ENCODE peak calls at places on chromosomes 16 and 17, in ten cellular contexts. U is AG10803, R is esophagus squamous epithelium, S is fibroblast of lung, G is tibial artery, Z is fibroblast of villous mesenchyme, Q is fibroblast of mammary gland, M is cardiac muscle cell, P is fibroblast of the aortic adventitia, I is heart right ventricle. W is an unnamed sample.

GRCh38 chr17:3972281-3972731 is 8.1 kb upstream of the ATP2A3 start:
- DNase-seq in Q (no peak), R (no peak), M (no peak), P (no peak), I (no peak), S (no peak), G (no peak), Z (no peak), U (no peak), W (no peak)

GRCh38 chr17:55307879-55308278 is 43.1 kb downstream of the HLF start:
- DNase-seq in Z (no peak), I (no peak), Q (no peak), R (no peak), S (no peak), U (no peak), M (no peak), G (no peak), P (no peak), W (no peak)

GRCh38 chr17:75827291-75828050 is 16.7 kb downstream of the UNC13D start:
- DNase-seq in P (peak), Q (peak), Z (peak), R (no peak), I (peak), M (peak), G (peak), U (peak), S (peak), W (peak)

GRCh38 chr16:27430923-27431484 is 29.0 kb downstream of the IL21R start:
- DNase-seq in U (peak), R (no peak), M (peak), G (no peak), I (no peak), P (no peak), Z (no peak), Q (peak), S (peak), W (peak)

GRCh38 chr17:43782903-43783462 is 2.7 kb downstream of the CFAP97D1 start:
- DNase-seq in Z (no peak), Q (no peak), S (no peak), M (no peak), U (no peak), G (no peak), P (no peak), R (no peak), I (no peak), W (no peak)

GRCh38 chr16:50310308-50311133 is 44.2 kb downstream of the ADCY7 start:
- DNase-seq in G (peak), M (no peak), Q (no peak), P (no peak), S (no peak), U (no peak), Z (no peak), R (no peak), I (no peak), W (no peak)

GRCh38 chr17:71171270-71171669 is 949.5 kb upstream of the SOX9 start:
- DNase-seq in G (no peak), Z (no peak), U (no peak), R (no peak), I (no peak), P (no peak), S (no peak), M (no peak), Q (no peak), W (no peak)

GRCh38 chr16:86864586-86864985 is 286.2 kb downstream of the FOXL1 start:
- DNase-seq in M (no peak), P (no peak), Q (no peak), I (no peak), S (no peak), G (no peak), Z (no peak), R (no peak), U (no peak), W (no peak)

GRCh38 chr17:75950850-75951554 is 10.2 kb upstream of the FBF1 start:
- DNase-seq in R (no peak), M (peak), U (peak), Z (no peak), P (peak), S (peak), G (no peak), I (no peak), Q (no peak), W (peak)

GRCh38 chr17:76232342-76232741 is 8.0 kb downstream of the RNF157 start:
- DNase-seq in I (no peak), R (no peak), Z (peak), Q (peak), P (peak), G (no peak), S (peak), U (peak), M (no peak), W (peak)

GRCh38 chr16:21283521-21284289 is 5.6 kb upstream of the CRYM start:
- DNase-seq in Z (peak), R (no peak), I (peak), Q (peak), S (peak), G (peak), M (peak), P (peak), U (no peak), W (peak)

GRCh38 chr17:42898147-42898807 is 2.3 kb upstream of the G6PC1 start:
- DNase-seq in G (no peak), I (no peak), S (no peak), R (no peak), Q (no peak), P (no peak), Z (no peak), U (no peak), M (no peak), W (no peak)

GRCh38 chr17:39357978-39358377 is 43.4 kb downstream of the FBXL20 start:
- DNase-seq in Z (no peak), P (no peak), S (no peak), U (no peak), R (no peak), G (no peak), M (no peak), I (no peak), Q (no peak), W (no peak)

GRCh38 chr16:89375021-89375420 is 115.3 kb downstream of the ANKRD11 start:
- DNase-seq in Q (no peak), G (no peak), U (no peak), S (peak), M (no peak), I (no peak), R (no peak), Z (peak), P (no peak), W (no peak)

GRCh38 chr17:58693751-58694150 is 1.3 kb downstream of the RAD51C start:
- DNase-seq in S (no peak), Q (no peak), Z (peak), I (no peak), U (no peak), R (no peak), P (peak), M (no peak), G (no peak), W (no peak)

GRCh38 chr17:58693208-58693607 is 806 bp downstream of the RAD51C start:
- DNase-seq in S (peak), M (no peak), P (peak), Q (peak), R (no peak), Z (peak), I (no peak), U (peak), G (no peak), W (no peak)

GRCh38 chr17:58694826-58695225 is 2.4 kb downstream of the RAD51C start:
- DNase-seq in Z (no peak), U (no peak), P (no peak), M (no peak), Q (no peak), R (no peak), S (no peak), I (no peak), G (no peak), W (no peak)

GRCh38 chr17:58692239-58693055 is at the start of gene RAD51C:
- DNase-seq in Z (peak), S (peak), U (peak), G (peak), R (peak), M (peak), P (peak), Q (peak), I (peak), W (peak)

DNA sequence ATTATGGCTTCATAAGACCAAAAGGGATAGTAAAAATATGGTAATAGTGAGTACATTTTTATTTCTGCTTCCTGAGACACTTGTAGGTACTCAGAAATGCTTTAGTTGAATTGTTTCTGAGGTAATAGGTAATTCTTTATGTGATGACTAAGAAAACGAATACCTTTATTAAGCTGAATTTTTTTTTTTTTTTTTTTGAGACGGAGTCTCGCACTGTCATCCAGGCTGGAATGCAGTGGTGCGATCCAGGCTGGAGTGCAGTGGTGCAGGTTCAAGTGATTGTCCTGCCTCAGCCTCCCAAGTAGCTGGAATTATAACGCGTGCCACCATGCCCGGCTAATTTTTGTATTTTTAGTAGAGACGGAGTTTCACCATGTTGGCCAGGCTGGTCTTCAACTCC is 1.9 kb downstream of the RAD51C start:
- DNase-seq in S (no peak), G (no peak), I (no peak), P (no peak), U (no peak), Z (no peak), Q (no peak), R (no peak), M (no peak), W (no peak)
- H3K4me3 ChIP-seq in S (no peak), G (no peak), I (no peak), P (no peak), U (no peak), Z (no peak), Q (no peak), R (no peak), M (no peak), W (no peak)

GRCh38 chr17:1486802-1487695 is 5.4 kb downstream of the MYO1C start:
- DNase-seq in Q (peak), G (peak), M (peak), P (peak), I (peak), Z (peak), S (peak), U (peak), R (no peak), W (peak)
- TF ChIP-seq CTCF in Q (no peak), G (no peak), M (no peak), P (no peak), I (no peak), Z (peak), S (no peak), U (no peak), R (no peak), W (no peak)

GRCh38 chr16:18789850-18790706 is at the start of gene RPS15A:
- DNase-seq in G (peak), Z (peak), R (peak), U (peak), I (peak), Q (peak), P (peak), M (peak), S (peak), W (peak)
- H3K4me3 ChIP-seq in G (peak), Z (peak), R (peak), U (peak), I (peak), Q (peak), P (peak), M (peak), S (peak), W (peak)

GRCh38 chr16:77223184-77223583 is 24.0 kb downstream of the SYCE1L start:
- DNase-seq in P (no peak), R (no peak), M (no peak), Z (no peak), S (no peak), Q (no peak), U (no peak), G (no peak), I (no peak), W (no peak)
- TF ChIP-seq CTCF in P (no peak), R (peak), M (peak), Z (peak), S (no peak), Q (peak), U (peak), G (no peak), I (no peak), W (peak)

GRCh38 chr17:63390090-63390489 is 56.0 kb downstream of the CYB561 start:
- DNase-seq in U (no peak), Z (no peak), M (no peak), Q (no peak), S (no peak), R (no peak), I (no peak), G (no peak), P (no peak), W (no peak)
- H3K4me3 ChIP-seq in U (no peak), Z (no peak), M (no peak), Q (no peak), S (no peak), R (no peak), I (no peak), G (no peak), P (no peak), W (no peak)

GRCh38 chr17:7114875-7115614 is 423 bp upstream of the ASGR2 start:
- DNase-seq in I (no peak), P (no peak), U (no peak), R (no peak), Q (no peak), Z (no peak), M (peak), G (no peak), S (no peak), W (no peak)

GRCh38 chr17:7114241-7114874 is at the start of gene ASGR2:
- DNase-seq in Z (no peak), R (no peak), M (no peak), I (no peak), Q (no peak), G (no peak), S (no peak), P (no peak), U (no peak), W (no peak)

GRCh38 chr17:7120123-7120522 is 5.5 kb upstream of the ASGR2 start:
- DNase-seq in Z (no peak), I (no peak), S (no peak), R (no peak), P (peak), M (no peak), U (no peak), G (no peak), Q (no peak), W (no peak)

GRCh38 chr17:7122386-7122785 is 7.8 kb upstream of the ASGR2 start:
- DNase-seq in Q (no peak), P (peak), Z (peak), U (no peak), M (peak), S (peak), R (no peak), I (no peak), G (no peak), W (peak)

DNA sequence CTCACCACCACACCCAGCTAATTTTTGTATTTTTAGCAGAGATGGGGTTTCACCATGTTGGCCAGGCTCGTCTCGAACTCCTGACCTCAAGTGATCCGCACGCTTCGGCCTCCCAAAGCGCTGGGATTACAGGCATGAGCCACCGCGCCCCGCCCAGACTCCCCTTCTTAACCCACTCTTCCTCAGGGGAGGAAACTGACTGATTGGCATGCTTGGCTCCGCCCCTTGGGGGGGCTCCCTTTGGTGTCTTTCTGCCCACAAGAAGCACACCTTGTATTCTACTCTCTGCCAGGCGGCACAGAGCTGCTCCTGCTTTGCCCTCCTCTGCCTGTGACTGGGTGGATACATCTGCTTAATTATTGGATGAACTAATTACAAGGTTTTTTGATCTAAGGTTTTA is 4.7 kb upstream of the ASGR2 start:
- DNase-seq in G (no peak), Q (no peak), I (no peak), Z (no peak), S (no peak), R (no peak), U (no peak), M (no peak), P (no peak), W (no peak)
- TF ChIP-seq CTCF in G (no peak), Q (no peak), I (no peak), Z (no peak), S (no peak), R (no peak), U (no peak), M (no peak), P (no peak), W (no peak)

GRCh38 chr17:27544350-27545131 is 86.4 kb upstream of the LGALS9 start:
- DNase-seq in Z (peak), G (no peak), M (peak), U (no peak), R (no peak), I (no peak), Q (no peak), P (no peak), S (peak), W (peak)

GRCh38 chr17:27547301-27547683 is 83.7 kb upstream of the LGALS9 start:
- DNase-seq in Q (no peak), S (no peak), R (no peak), U (no peak), M (no peak), I (no peak), G (no peak), P (no peak), Z (no peak), W (no peak)

GRCh38 chr17:27545562-27546229 is 85.3 kb upstream of the LGALS9 start:
- DNase-seq in G (no peak), U (peak), Q (no peak), I (no peak), Z (peak), R (no peak), S (peak), P (peak), M (no peak), W (no peak)

GRCh38 chr17:27548369-27548768 is 82.6 kb upstream of the LGALS9 start:
- DNase-seq in U (no peak), Q (no peak), I (no peak), G (no peak), M (no peak), S (no peak), R (no peak), Z (no peak), P (no peak), W (no peak)

DNA sequence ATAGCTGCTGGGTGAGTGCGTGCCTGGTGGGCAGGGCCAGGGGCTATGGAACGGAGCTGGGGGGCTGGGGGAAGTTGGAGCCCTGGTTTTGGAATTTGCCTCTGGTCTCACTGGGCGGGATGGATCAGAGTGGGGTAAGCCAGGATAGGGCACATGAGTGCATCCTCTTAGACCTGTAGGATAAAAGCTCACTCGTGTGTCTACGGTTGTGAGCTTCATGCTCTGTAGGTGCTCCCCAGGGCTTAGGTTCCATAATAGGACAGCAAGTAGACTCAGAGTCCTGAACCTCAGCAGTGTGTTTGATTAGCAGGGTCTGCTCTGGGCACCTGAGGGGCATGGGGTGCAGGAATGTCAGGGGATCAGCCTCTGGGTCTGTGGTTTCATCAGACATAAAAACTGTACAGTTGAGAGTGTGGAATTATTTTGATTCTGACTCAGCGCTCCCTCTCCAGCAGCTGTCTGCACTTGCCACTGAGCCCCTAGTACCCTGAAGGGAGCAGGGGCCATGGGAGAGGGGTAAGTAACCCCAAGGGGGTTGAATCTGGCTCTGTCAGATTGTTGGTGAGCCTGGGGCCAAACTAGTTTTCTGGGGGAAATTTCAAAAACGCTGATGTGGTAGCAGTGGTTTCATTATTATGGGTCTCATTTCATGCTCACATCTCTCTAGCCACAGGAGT is 84.2 kb upstream of the LGALS9 start:
- DNase-seq in G (no peak), S (no peak), U (no peak), P (no peak), Z (no peak), I (no peak), M (no peak), Q (no peak), R (no peak), W (no peak)
- H3K4me3 ChIP-seq in G (no peak), S (no peak), U (no peak), P (no peak), Z (no peak), I (no peak), M (no peak), Q (no peak), R (no peak), W (no peak)